ENCODE peak calls at places on chromosome 12, in seven cellular contexts. B is GM23248; L is endodermal cell; Z is uterus; T is naive thymus-derived CD4-positive, alpha-beta T cell; F is SJSA1; O is cardiac muscle cell. P is an unnamed sample.

GRCh38 chr12:131896811-131897270 is 2.4 kb downstream of the ULK1 start:
- DNase-seq in B (no peak), L (no peak), Z (no peak), T (no peak), F (peak; percentile 42), O (no peak), P (no peak)

GRCh38 chr12:12872934-12873275 is 18.5 kb upstream of the GPRC5A start:
- DNase-seq in B (peak; percentile 69), L (no peak), Z (no peak), T (no peak), F (peak; percentile 51), O (no peak), P (no peak)

GRCh38 chr12:48924617-48925217 is 575 bp downstream of the FKBP11 start:
- DNase-seq in B (peak; percentile 68), L (peak; percentile 90), Z (peak; percentile 41), T (peak; percentile 77), F (peak; percentile 57), O (peak; percentile 67), P (no peak)

GRCh38 chr12:114679452-114679875 is 4.5 kb downstream of the TBX3 start:
- DNase-seq in B (peak; percentile 25), L (peak; percentile 80), Z (no peak), T (no peak), F (no peak), O (no peak), P (no peak)

GRCh38 chr12:55931780-55932545 is 1.0 kb downstream of the DGKA start:
- DNase-seq in B (peak; percentile 72), L (peak; percentile 88), Z (peak; percentile 62), T (no peak), F (no peak), O (peak; percentile 80), P (no peak)

GRCh38 chr12:110502449-110502738 is 263 bp downstream of the RAD9B start:
- DNase-seq in B (no peak), L (no peak), Z (no peak), T (no peak), F (no peak), O (no peak), P (no peak)

GRCh38 chr12:19110541-19110940 is 19.0 kb upstream of the PLEKHA5 start:
- DNase-seq in B (peak; percentile 23), L (no peak), Z (no peak), T (no peak), F (no peak), O (no peak), P (no peak)

GRCh38 chr12:726281-727140 is 25.9 kb upstream of the WNK1 start:
- DNase-seq in B (peak; percentile 60), L (no peak), Z (no peak), T (peak; percentile 48), F (no peak), O (no peak), P (no peak)

GRCh38 chr12:88985631-88986030 is 366.7 kb downstream of the DUSP6 start:
- DNase-seq in B (no peak), L (no peak), Z (no peak), T (no peak), F (no peak), O (no peak), P (no peak)

GRCh38 chr12:91099836-91100235 is 11.5 kb downstream of the LUM start:
- DNase-seq in B (peak; percentile 3), L (no peak), Z (no peak), T (no peak), F (peak; percentile 61), O (no peak), P (no peak)
- H3K27ac ChIP-seq in B (peak overlapping the region; percentile 72), L (no peak overlapping the region), Z (peak overlapping the region; percentile 57), T (no peak overlapping the region), F (peak overlapping the region; percentile 78), O (no peak overlapping the region), P (no peak overlapping the region)

GRCh38 chr12:29067430-29067829 is 81.6 kb upstream of the FAR2 start:
- DNase-seq in B (no peak), L (no peak), Z (no peak), T (no peak), F (no peak), O (no peak), P (no peak)

GRCh38 chr12:29070309-29070708 is 78.8 kb upstream of the FAR2 start:
- DNase-seq in B (no peak), L (peak; percentile 65), Z (no peak), T (no peak), F (no peak), O (no peak), P (no peak)

GRCh38 chr12:29066061-29066588 is 83.0 kb upstream of the FAR2 start:
- DNase-seq in B (peak; percentile 79), L (no peak), Z (no peak), T (no peak), F (no peak), O (no peak), P (no peak)
- H3K4me1 ChIP-seq in B (no peaks in the 10 kb centered on the region), L (no peaks in the 10 kb centered on the region), Z (no peaks in the 10 kb centered on the region), T (no peaks in the 10 kb centered on the region), F (no peaks in the 10 kb centered on the region), O (no peaks in the 10 kb centered on the region), P (no peaks in the 10 kb centered on the region)

GRCh38 chr12:53483979-53484377 is 15.3 kb downstream of the MAP3K12 start:
- DNase-seq in B (no peak), L (no peak), Z (no peak), T (no peak), F (no peak), O (no peak), P (no peak)
- H3K27ac ChIP-seq in B (peak overlapping the region; percentile 15), L (no peak overlapping the region), Z (no peak overlapping the region), T (no peak overlapping the region), F (no peak overlapping the region), O (peak overlapping the region; percentile 73), P (peak overlapping the region; percentile 20)

GRCh38 chr12:46471404-46471803 is 98.8 kb upstream of the SLC38A2 start:
- DNase-seq in B (no peak), L (no peak), Z (no peak), T (no peak), F (peak; percentile 64), O (no peak), P (no peak)

GRCh38 chr12:46470975-46471374 is 98.4 kb upstream of the SLC38A2 start:
- DNase-seq in B (peak; percentile 29), L (no peak), Z (no peak), T (no peak), F (peak; percentile 85), O (no peak), P (no peak)

GRCh38 chr12:46468159-46468558 is 95.6 kb upstream of the SLC38A2 start:
- DNase-seq in B (no peak), L (no peak), Z (no peak), T (no peak), F (peak; percentile 70), O (no peak), P (no peak)

GRCh38 chr12:46468813-46469212 is 96.2 kb upstream of the SLC38A2 start:
- DNase-seq in B (no peak), L (no peak), Z (no peak), T (no peak), F (no peak), O (no peak), P (no peak)

DNA sequence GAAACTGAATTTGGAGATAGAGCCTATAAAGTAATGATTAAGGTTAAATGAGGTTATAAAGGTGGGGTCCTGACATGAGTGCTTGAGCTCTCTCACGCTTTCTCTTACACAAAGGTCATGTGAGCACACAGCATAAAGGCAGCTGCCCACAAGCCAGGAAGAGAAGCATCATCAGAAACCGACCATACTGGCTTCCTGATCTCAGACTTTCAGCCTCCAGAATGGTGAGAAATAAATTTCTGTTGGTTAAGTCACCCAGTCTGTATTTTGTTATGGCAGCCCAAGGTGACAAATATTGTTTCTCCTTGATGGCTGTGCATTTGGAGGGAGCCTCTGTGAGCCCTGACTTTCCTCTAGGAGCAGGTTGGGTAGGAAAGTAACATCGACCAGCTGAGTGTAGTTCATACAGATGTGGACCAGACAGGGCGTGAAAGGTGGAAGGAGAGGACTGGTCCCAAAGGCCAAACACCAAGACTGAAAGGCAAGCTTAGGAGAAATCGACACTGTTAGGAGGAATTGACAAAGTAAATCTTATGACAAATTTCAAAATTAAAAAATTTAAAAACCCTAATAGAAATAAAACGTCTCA is 97.6 kb upstream of the SLC38A2 start:
- DNase-seq in B (no peak), L (no peak), Z (no peak), T (peak; percentile 10), F (peak; percentile 72), O (no peak), P (no peak)
- H3K4me1 ChIP-seq in B (peaks cover 41% of the 10 kb centered on the region), L (peaks cover 2% of the 10 kb centered on the region), Z (peaks cover 5% of the 10 kb centered on the region), T (no peaks in the 10 kb centered on the region), F (peaks cover 26% of the 10 kb centered on the region), O (peaks cover 26% of the 10 kb centered on the region), P (peaks cover 31% of the 10 kb centered on the region)

DNA sequence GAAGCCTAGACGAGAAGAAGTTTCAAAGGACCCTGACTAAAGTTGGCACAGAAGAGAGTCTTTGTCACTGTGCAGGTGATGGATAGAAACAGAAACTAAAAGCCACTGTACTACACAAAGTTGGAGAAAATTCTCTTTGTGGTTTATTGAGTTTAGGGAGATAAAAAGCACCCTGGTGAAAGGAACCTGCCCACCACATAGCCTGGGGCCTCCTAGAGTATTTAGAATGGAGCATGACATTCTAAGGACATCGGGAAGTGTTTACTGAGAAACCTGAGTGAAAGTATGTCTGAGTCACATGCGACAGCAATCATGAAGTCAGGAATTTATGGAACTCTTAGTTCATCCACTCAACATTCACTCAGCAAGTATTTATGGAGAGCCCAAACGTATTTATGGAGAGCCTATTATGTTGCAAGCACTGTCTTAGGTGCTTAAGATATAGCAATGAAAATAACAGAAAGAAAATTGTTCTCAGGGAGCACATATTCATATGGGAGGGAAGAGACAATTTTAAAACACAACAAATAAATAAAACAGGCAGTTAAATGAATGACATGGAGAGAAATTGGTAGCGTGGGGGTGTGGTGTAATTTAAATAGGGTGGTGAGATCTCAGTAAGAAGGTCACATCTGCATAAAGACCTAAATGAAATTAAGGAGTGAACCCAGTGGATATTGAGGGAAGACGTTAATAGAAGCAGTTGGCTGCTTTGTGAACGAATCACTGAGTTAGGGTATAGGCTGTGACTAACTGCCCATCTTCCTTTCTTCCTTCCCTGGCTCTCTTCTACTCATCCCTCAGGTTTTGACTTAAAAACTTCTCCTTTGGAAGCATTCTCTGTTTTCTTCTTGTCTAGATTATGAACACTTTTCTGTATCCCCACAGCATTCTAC is 65.0 kb downstream of the BTG1 start:
- DNase-seq in B (peak; percentile 92), L (no peak), Z (no peak), T (peak; percentile 47), F (peak; percentile 86), O (peak; percentile 72), P (no peak)
- H3K27ac ChIP-seq in B (peak overlapping the region; percentile 97), L (no peak overlapping the region), Z (peak overlapping the region; percentile 4), T (peak overlapping the region; percentile 64), F (peak overlapping the region; percentile 82), O (peak overlapping the region; percentile 87), P (no peak overlapping the region)

P was measured in esophagus squamous epithelium.